ENCODE peak calls at places on chromosomes 4 and X, in four cellular contexts. Z is K562, G is HepG2, R is HCT116. L is an unnamed sample.
A peak's percentile ranks its signal among the peaks of the same experiment; 100 is the strongest.

GRCh38 chr4:17055788-17056187 is 157.3 kb upstream of the LDB2 start:
- DNase-seq in Z (no peak), G (no peak), R (no peak), L (no peak)

GRCh38 chr4:12445711-12446110 is 1017.0 kb upstream of the HS3ST1 start:
- DNase-seq in Z (no peak), G (no peak), R (no peak), L (no peak)

GRCh38 chr4:145587088-145587487 is 32.1 kb upstream of the MMAA start:
- DNase-seq in Z (no peak), G (no peak), R (no peak), L (no peak)

GRCh38 chrX:43940811-43941210 is 32.4 kb downstream of the NDP start:
- DNase-seq in Z (no peak), G (no peak), R (no peak), L (no peak)

GRCh38 chr4:171794528-171794927 is 18.7 kb upstream of the GALNTL6 start:
- DNase-seq in Z (no peak), G (no peak), R (no peak), L (no peak)

GRCh38 chr4:42673084-42673429 is 16.2 kb upstream of the ATP8A1 start:
- DNase-seq in Z (no peak), G (no peak), R (no peak), L (no peak)

GRCh38 chr4:141657550-141657949 is 21.2 kb downstream of the IL15 start:
- DNase-seq in Z (no peak), G (no peak), R (no peak), L (no peak)

GRCh38 chrX:110381216-110381615 is 22.6 kb downstream of the RTL9 start:
- DNase-seq in Z (no peak), G (no peak), R (no peak), L (no peak)

GRCh38 chr4:15649914-15650545 is 5.1 kb downstream of the FBXL5 start:
- DNase-seq in Z (peak; percentile 51), G (peak; percentile 59), R (peak; percentile 45), L (peak; percentile 42)

GRCh38 chrX:119899125-119899524 is 3.4 kb downstream of the AKAP14 start:
- DNase-seq in Z (no peak), G (no peak), R (no peak), L (no peak)

GRCh38 chr4:87806520-87806919 is 7.2 kb downstream of the IBSP start:
- DNase-seq in Z (no peak), G (no peak), R (no peak), L (no peak)

GRCh38 chrX:44784241-44784640 is 59.6 kb upstream of the DUSP21 start:
- DNase-seq in Z (no peak), G (no peak), R (no peak), L (no peak)

GRCh38 chr4:87219648-87220093 is 747 bp downstream of the KLHL8 start:
- DNase-seq in Z (peak; percentile 56), G (peak; percentile 11), R (no peak), L (no peak)

GRCh38 chr4:1567519-1567807 is 116.7 kb downstream of the FAM53A start:
- DNase-seq in Z (no peak), G (no peak), R (no peak), L (no peak)

GRCh38 chr4:154559141-154559841 is 3.5 kb upstream of the FGB start:
- DNase-seq in Z (peak; percentile 49), G (peak; percentile 87), R (peak; percentile 44), L (peak; percentile 24)

GRCh38 chrX:45445745-45446412 is 245.2 kb upstream of the DIPK2B start:
- DNase-seq in Z (no peak), G (no peak), R (peak; percentile 49), L (peak; percentile 47)

GRCh38 chr4:4639370-4639769 is 97.5 kb upstream of the STX18 start:
- DNase-seq in Z (no peak), G (no peak), R (no peak), L (no peak)

GRCh38 chr4:2930135-2930805 is 32.9 kb downstream of the NOP14 start:
- DNase-seq in Z (no peak), G (peak; percentile 53), R (no peak), L (no peak)

GRCh38 chrX:17425151-17425550 is 50.2 kb downstream of the NHS start:
- DNase-seq in Z (no peak), G (no peak), R (no peak), L (no peak)

GRCh38 chr4:100428051-100428450 is 89.8 kb downstream of the EMCN start:
- DNase-seq in Z (no peak), G (no peak), R (peak; percentile 21), L (no peak)

GRCh38 chr4:112956458-112956857 is 93.0 kb upstream of the ANK2 start:
- DNase-seq in Z (no peak), G (no peak), R (no peak), L (no peak)

GRCh38 chrX:154365997-154366665 is 8.3 kb downstream of the FLNA start:
- DNase-seq in Z (no peak), G (no peak), R (no peak), L (no peak)
- TF ChIP-seq POLR2AphosphoS5 in Z (no peak), G (no peak), R (no peak), L (no peak)

DNA sequence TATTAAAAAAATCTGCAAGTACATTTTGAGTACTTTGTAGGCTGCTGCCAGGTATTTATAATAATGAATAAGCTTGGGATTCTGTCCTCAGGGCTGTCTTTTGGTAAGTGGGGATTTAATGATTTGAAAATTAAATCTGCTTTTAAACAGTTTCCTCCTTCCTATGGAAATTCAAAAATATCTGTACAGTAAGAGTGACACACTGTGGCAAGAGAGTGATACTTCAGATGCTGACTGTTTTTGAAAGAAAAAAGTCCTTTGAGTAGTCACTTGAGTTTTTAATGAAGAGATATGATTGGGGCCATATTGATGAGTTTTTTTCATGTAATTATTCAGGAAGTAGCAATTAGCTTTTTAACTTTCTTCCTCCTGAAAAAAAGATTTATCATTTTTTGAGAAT is 49.2 kb downstream of the SMARCAD1 start:
- DNase-seq in Z (no peak), G (peak; percentile 2), R (no peak), L (no peak)
- TF ChIP-seq TCF7L2 in Z (no peak), G (no peak), R (no peak), L (no peak)

DNA sequence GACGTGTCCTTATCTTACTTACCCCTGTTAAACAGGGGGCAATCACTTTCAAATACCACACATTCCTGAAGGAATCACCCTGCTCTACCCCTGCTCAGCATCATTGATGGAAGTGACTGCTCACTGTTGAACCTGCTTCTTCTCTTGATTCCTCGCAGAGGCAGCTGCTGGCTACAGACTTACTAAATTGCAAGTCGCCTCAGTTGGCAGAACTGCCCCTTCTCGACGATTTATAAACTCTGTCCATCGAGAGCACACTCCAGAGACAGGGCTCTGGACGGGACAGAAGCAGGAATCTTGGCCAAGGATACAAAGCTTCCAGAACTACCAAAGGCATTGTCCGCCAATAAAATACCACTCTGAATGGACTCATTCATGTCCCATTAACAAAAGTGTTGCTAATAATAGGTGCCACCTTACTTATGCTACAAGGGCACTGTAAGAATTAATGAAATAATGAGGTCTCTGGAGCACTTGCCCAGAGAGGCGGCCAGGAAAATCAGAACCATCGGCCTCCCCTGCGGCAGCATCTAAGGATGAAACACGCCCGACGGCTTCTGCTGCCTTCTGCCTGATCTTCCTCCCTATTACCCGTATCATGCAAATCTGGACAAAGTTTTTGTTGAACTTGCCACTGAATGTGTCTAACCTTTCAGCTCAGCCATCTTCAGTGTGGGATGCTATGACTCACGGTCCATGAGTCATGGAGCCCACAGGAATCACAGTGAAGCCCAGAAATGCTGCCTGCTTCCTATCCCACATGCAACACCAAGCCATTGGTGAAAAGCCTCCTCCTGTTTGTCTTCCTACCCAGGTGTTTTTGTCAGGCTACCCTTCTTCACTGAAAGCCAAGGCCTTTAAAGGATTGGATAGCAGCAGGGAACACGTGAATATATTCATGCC is 164.9 kb downstream of the MAML3 start:
- DNase-seq in Z (no peak), G (peak; percentile 16), R (peak; percentile 82), L (peak; percentile 73)
- H3K4me3 ChIP-seq in Z (no peak overlapping the region), G (no peak overlapping the region), R (peak overlapping the region; percentile 12), L (no peak overlapping the region)

GRCh38 chrX:103687696-103688191 is 1.2 kb upstream of the MORF4L2 start:
- DNase-seq in Z (peak; percentile 48), G (peak; percentile 67), R (peak; percentile 64), L (peak; percentile 77)
- TF ChIP-seq POLR2AphosphoS5 in Z (peak; percentile 14), G (no peak), R (peak; percentile 46), L (peak; percentile 61)

DNA sequence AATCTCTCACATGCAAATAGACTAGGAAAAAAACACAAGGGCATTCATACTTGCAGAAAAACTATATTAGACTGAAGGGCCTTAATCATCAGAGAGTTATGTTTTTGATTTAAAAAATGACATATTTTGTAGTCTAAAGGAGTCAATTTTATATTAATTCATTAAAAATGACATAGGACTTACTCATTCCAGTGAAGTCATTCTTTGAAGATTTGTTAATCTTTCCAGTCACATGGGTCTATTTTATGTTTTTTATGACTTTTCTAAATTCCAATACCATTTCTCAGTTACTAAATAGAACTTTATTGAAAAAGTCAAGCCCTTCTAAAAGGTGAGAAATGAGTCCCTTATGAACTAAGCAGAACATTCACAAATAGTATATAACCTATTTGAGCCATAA is 743.8 kb upstream of the INTU start:
- DNase-seq in Z (no peak), G (no peak), R (no peak), L (no peak)
- TF ChIP-seq TCF7L2 in Z (no peak), G (no peak), R (no peak), L (no peak)

L was measured in Panc1.